ENCODE peak calls at places on chromosomes 3 and 15, in ten cellular contexts. Y is AG10803, U is WTC11, A is fibroblast of the aortic adventitia, J is nephron progenitor cell, L is endothelial cell, T is neural crest cell, P is foreskin fibroblast, W is astrocyte of the cerebellum, G is mammary epithelial cell. S is an unnamed sample.

GRCh38 chr15:64905119-64905831 is 6.4 kb upstream of the ANKDD1A start:
- DNase-seq in Y (peak; percentile 64), U (peak; percentile 95), A (peak; percentile 65), J (peak; percentile 81), L (peak; percentile 89), T (peak; percentile 83), P (peak; percentile 62), W (no peak), G (no peak), S (peak; percentile 95)

GRCh38 chr3:138944842-138945645 is 1.9 kb downstream of the FOXL2 start:
- DNase-seq in Y (peak; percentile 28), U (peak; percentile 68), A (no peak), J (peak; percentile 64), L (peak; percentile 53), T (no peak), P (peak; percentile 16), W (no peak), G (no peak), S (no peak)

GRCh38 chr3:120420855-120421570 is 29.8 kb downstream of the FSTL1 start:
- DNase-seq in Y (peak; percentile 65), U (no peak), A (peak; percentile 87), J (no peak), L (no peak), T (no peak), P (no peak), W (peak; percentile 66), G (no peak), S (no peak)

GRCh38 chr3:164465172-164465571 is 613.1 kb downstream of the SI start:
- DNase-seq in Y (peak; percentile 71), U (no peak), A (peak; percentile 69), J (no peak), L (no peak), T (no peak), P (no peak), W (peak; percentile 6), G (no peak), S (no peak)

GRCh38 chr3:140910860-140911259 is 30.8 kb upstream of the SLC25A36 start:
- DNase-seq in Y (no peak), U (no peak), A (peak; percentile 20), J (no peak), L (peak; percentile 14), T (no peak), P (no peak), W (no peak), G (no peak), S (no peak)

GRCh38 chr15:68418611-68419161 is 13.3 kb downstream of the ITGA11 start:
- DNase-seq in Y (peak; percentile 79), U (no peak), A (peak; percentile 83), J (no peak), L (no peak), T (no peak), P (no peak), W (peak; percentile 54), G (no peak), S (peak; percentile 91)

GRCh38 chr3:111069974-111070751 is 1.5 kb upstream of the NECTIN3 start:
- DNase-seq in Y (no peak), U (no peak), A (no peak), J (peak; percentile 33), L (peak; percentile 13), T (no peak), P (no peak), W (no peak), G (no peak), S (no peak)

GRCh38 chr15:62269504-62269903 is 104.4 kb upstream of the C2CD4B start:
- DNase-seq in Y (no peak), U (no peak), A (peak; percentile 6), J (peak; percentile 17), L (no peak), T (no peak), P (no peak), W (no peak), G (peak; percentile 11), S (no peak)

GRCh38 chr3:137692803-137693431 is 71.2 kb upstream of the SOX14 start:
- DNase-seq in Y (no peak), U (peak; percentile 80), A (no peak), J (peak; percentile 53), L (peak; percentile 68), T (peak; percentile 38), P (no peak), W (no peak), G (peak; percentile 16), S (no peak)

GRCh38 chr15:90145259-90145658 is 43.0 kb upstream of the IDH2 start:
- DNase-seq in Y (no peak), U (no peak), A (no peak), J (no peak), L (no peak), T (no peak), P (no peak), W (no peak), G (no peak), S (no peak)

GRCh38 chr3:187265461-187265955 is 26.0 kb downstream of the MASP1 start:
- DNase-seq in Y (no peak), U (no peak), A (peak; percentile 32), J (no peak), L (no peak), T (no peak), P (no peak), W (no peak), G (no peak), S (no peak)

GRCh38 chr3:152319256-152319655 is 50.5 kb downstream of the MBNL1 start:
- DNase-seq in Y (no peak), U (no peak), A (no peak), J (no peak), L (no peak), T (no peak), P (no peak), W (no peak), G (no peak), S (no peak)

GRCh38 chr3:149009732-149010131 is 18.4 kb downstream of the GYG1 start:
- DNase-seq in Y (no peak), U (no peak), A (no peak), J (no peak), L (no peak), T (no peak), P (no peak), W (no peak), G (no peak), S (no peak)

GRCh38 chr15:74036271-74037170 is 42.0 kb downstream of the PML start:
- DNase-seq in Y (peak; percentile 73), U (peak; percentile 86), A (peak; percentile 85), J (peak; percentile 72), L (peak; percentile 74), T (peak; percentile 59), P (peak; percentile 56), W (peak; percentile 40), G (peak; percentile 20), S (no peak)

GRCh38 chr15:29364429-29365078 is 94.9 kb upstream of the NSMCE3 start:
- DNase-seq in Y (peak; percentile 64), U (peak; percentile 46), A (peak; percentile 65), J (no peak), L (no peak), T (no peak), P (peak; percentile 48), W (peak; percentile 84), G (peak; percentile 8), S (no peak)
- TF ChIP-seq CTCF in Y (peak; percentile 26), U (no peak), A (peak; percentile 43), J (peak; percentile 25), L (peak; percentile 42), T (peak; percentile 51), P (no peak), W (peak; percentile 46), G (no peak), S (no peak)

GRCh38 chr3:71859128-71859519 is 74.2 kb upstream of the PROK2 start:
- DNase-seq in Y (peak; percentile 18), U (no peak), A (peak; percentile 10), J (no peak), L (no peak), T (no peak), P (no peak), W (no peak), G (peak; percentile 49), S (no peak)
- TF ChIP-seq CTCF in Y (peak; percentile 17), U (peak; percentile 40), A (no peak), J (no peak), L (no peak), T (peak; percentile 60), P (no peak), W (no peak), G (peak; percentile 74), S (peak; percentile 44)

GRCh38 chr3:100331660-100332059 is 2.9 kb upstream of the NIT2 start:
- DNase-seq in Y (no peak), U (no peak), A (no peak), J (no peak), L (no peak), T (no peak), P (no peak), W (no peak), G (no peak), S (no peak)
- TF ChIP-seq CTCF in Y (no peak), U (no peak), A (no peak), J (no peak), L (no peak), T (no peak), P (no peak), W (no peak), G (no peak), S (no peak)

GRCh38 chr3:39181408-39182335 is 10.7 kb downstream of the XIRP1 start:
- DNase-seq in Y (no peak), U (no peak), A (no peak), J (no peak), L (no peak), T (no peak), P (no peak), W (no peak), G (no peak), S (no peak)

GRCh38 chr3:39180183-39180545 is 12.2 kb downstream of the XIRP1 start:
- DNase-seq in Y (no peak), U (no peak), A (no peak), J (no peak), L (no peak), T (no peak), P (no peak), W (no peak), G (no peak), S (no peak)

GRCh38 chr3:39183231-39184080 is 8.9 kb downstream of the XIRP1 start:
- DNase-seq in Y (no peak), U (no peak), A (no peak), J (no peak), L (no peak), T (no peak), P (no peak), W (no peak), G (no peak), S (no peak)

GRCh38 chr3:39178553-39178952 is 13.8 kb downstream of the XIRP1 start:
- DNase-seq in Y (peak; percentile 42), U (no peak), A (peak; percentile 25), J (no peak), L (no peak), T (no peak), P (no peak), W (no peak), G (no peak), S (no peak)

DNA sequence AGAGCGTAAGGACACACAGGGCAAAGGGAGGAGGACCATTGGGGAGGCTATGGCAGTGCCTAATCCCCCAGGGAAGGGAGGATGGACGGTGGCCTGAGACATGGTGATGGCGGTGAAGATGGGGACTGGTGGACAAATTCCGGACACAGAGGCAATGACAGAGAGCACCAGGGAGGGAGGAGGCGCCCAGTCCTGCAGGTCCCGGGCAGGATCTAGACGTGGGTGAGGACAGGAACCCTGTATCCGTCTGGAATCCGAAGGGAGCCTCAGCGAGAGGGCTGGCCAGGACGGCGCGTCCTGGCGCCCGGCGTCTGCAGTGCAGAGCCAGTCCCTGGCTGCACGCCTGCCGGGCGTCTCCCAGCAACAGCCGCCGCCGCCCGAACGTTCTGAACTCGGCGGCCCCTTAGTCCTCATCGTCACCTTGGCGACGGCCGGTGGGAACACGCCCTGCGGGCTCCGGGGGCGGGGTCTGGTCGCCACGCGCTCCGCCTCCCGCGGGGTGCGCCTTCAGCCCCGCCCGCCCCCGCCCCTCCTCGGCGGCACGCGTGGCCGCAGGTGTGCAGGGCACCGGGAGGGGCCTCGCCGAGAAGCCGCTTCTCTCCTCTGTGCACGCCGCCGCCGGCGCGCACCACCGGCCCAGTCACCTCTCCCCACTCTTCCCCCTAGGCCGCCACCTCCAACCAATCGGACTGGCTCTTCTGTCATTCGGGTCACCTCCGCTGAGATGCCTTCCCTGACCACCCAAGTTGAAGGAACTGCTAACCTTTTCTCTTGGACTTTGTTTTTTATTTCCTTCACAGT is 11.6 kb downstream of the XIRP1 start:
- DNase-seq in Y (peak; percentile 72), U (peak; percentile 87), A (peak; percentile 71), J (peak; percentile 92), L (peak; percentile 76), T (peak; percentile 75), P (peak; percentile 81), W (peak; percentile 35), G (peak; percentile 86), S (peak; percentile 96)
- TF ChIP-seq CTCF in Y (peak; percentile 13), U (no peak), A (peak; percentile 42), J (no peak), L (no peak), T (peak; percentile 32), P (peak; percentile 5), W (peak; percentile 11), G (peak; percentile 37), S (peak; percentile 21)